ENCODE peak calls at places on chromosome 10, in ten cellular contexts. B, U, C, N, S, T, Q, P, Z and J are unnamed samples. For H3K9me3 and H3K4me1, the result is how much of the 10 kb centered on the place peaks cover.

GRCh38 chr10:70283445-70284399 is at the start of gene NPFFR1:
- DNase-seq in B (no peak), U (no peak), C (peak), N (no peak), S (no peak), T (no peak), Q (no peak), P (no peak), Z (no peak), J (no peak)

GRCh38 chr10:126500866-126501265 is 112.6 kb upstream of the ADAM12 start:
- DNase-seq in B (peak), U (no peak), C (no peak), N (no peak), S (no peak), T (no peak), Q (no peak), P (no peak), Z (no peak), J (no peak)

GRCh38 chr10:14134275-14134674 is 196.4 kb downstream of the FRMD4A start:
- DNase-seq in B (no peak), U (no peak), C (no peak), N (no peak), S (no peak), T (no peak), Q (no peak), P (no peak), Z (no peak), J (no peak)

GRCh38 chr10:62817763-62818425 is 1.7 kb upstream of the EGR2 start:
- DNase-seq in B (peak), U (no peak), C (peak), N (peak), S (peak), T (peak), Q (peak), P (peak), Z (peak), J (peak)

GRCh38 chr10:44937201-44938005 is 22.2 kb upstream of the RASSF4 start:
- DNase-seq in B (no peak), U (no peak), C (no peak), N (peak), S (no peak), T (no peak), Q (no peak), P (no peak), Z (no peak), J (no peak)

GRCh38 chr10:78892383-78893191 is 176.2 kb upstream of the ZMIZ1 start:
- DNase-seq in B (no peak), U (no peak), C (no peak), N (no peak), S (no peak), T (no peak), Q (no peak), P (no peak), Z (no peak), J (no peak)

GRCh38 chr10:67784584-67784983 is 53.4 kb downstream of the DNAJC12 start:
- DNase-seq in B (no peak), U (no peak), C (no peak), N (no peak), S (no peak), T (no peak), Q (no peak), P (no peak), Z (no peak), J (no peak)

GRCh38 chr10:89164920-89165319 is 42.2 kb downstream of the CH25H start:
- DNase-seq in B (no peak), U (no peak), C (no peak), N (no peak), S (no peak), T (no peak), Q (peak), P (no peak), Z (no peak), J (no peak)

GRCh38 chr10:131024259-131025131 is 287.0 kb downstream of the TCERG1L start:
- DNase-seq in B (no peak), U (no peak), C (no peak), N (peak), S (no peak), T (no peak), Q (no peak), P (no peak), Z (no peak), J (no peak)

GRCh38 chr10:131021967-131022366 is 289.6 kb downstream of the TCERG1L start:
- DNase-seq in B (no peak), U (no peak), C (no peak), N (peak), S (no peak), T (no peak), Q (no peak), P (no peak), Z (no peak), J (no peak)

GRCh38 chr10:131022369-131022768 is 289.2 kb downstream of the TCERG1L start:
- DNase-seq in B (no peak), U (no peak), C (no peak), N (no peak), S (no peak), T (no peak), Q (no peak), P (no peak), Z (no peak), J (no peak)

GRCh38 chr10:131021246-131021895 is 290.1 kb downstream of the TCERG1L start:
- DNase-seq in B (no peak), U (no peak), C (no peak), N (peak), S (no peak), T (no peak), Q (peak), P (no peak), Z (no peak), J (no peak)

DNA sequence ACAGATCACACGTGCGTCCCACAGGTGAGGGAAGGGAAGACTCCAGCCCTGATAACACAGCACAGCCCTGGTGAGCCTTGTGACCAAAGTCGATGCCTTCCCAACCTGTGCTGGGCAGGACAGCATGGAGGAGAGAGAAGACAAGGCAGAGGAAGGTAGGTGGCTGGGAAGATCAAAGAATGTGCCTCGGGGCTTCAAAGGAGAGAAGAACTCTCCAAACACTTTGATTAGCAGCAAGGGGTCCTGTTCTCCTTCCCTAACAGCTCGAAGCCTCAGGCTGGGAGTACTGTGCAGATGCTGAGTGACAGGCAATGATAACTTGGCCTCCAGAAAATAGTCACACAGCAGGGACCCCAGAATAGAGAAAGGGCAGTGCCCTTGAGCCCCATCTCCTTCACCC is 288.5 kb downstream of the TCERG1L start:
- DNase-seq in B (no peak), U (no peak), C (no peak), N (no peak), S (no peak), T (no peak), Q (no peak), P (no peak), Z (no peak), J (no peak)
- H3K9me3 ChIP-seq in B (under half), U (under half), C (under half), N (under half), S (under half), T (under half), Q (under half), P (under half), Z (under half), J (under half)

GRCh38 chr10:73251683-73252444 is 580 bp downstream of the MRPS16 start:
- DNase-seq in B (peak), U (no peak), C (no peak), N (peak), S (no peak), T (no peak), Q (no peak), P (no peak), Z (no peak), J (no peak)
- H3K4me1 ChIP-seq in B (under half), U (under half), C (under half), N (under half), S (under half), T (under half), Q (under half), P (under half), Z (half or more), J (under half)

DNA sequence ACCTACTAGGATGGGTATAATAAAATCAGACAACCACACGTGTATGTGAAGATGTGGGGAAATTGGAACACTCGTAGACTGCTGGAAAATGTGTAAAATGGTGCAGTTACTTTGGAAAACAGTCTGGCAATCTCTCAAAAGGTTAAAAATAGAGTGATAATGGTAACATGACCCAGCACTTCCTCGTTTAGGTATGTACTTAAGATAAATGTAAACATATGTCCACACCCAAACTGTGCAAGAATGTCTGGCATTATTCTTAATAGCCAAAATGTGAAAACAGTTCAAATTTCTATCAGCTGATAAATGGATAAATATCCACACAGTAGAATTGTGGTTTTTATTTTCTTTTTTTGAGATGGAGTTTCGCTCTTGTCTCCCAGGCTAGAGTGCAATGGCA is 272.8 kb downstream of the ZNF248 start:
- DNase-seq in B (no peak), U (no peak), C (no peak), N (no peak), S (no peak), T (no peak), Q (no peak), P (no peak), Z (no peak), J (no peak)
- H3K9me3 ChIP-seq in B (under half), U (under half), C (under half), N (under half), S (under half), T (under half), Q (under half), P (under half), Z (under half), J (under half)

DNA sequence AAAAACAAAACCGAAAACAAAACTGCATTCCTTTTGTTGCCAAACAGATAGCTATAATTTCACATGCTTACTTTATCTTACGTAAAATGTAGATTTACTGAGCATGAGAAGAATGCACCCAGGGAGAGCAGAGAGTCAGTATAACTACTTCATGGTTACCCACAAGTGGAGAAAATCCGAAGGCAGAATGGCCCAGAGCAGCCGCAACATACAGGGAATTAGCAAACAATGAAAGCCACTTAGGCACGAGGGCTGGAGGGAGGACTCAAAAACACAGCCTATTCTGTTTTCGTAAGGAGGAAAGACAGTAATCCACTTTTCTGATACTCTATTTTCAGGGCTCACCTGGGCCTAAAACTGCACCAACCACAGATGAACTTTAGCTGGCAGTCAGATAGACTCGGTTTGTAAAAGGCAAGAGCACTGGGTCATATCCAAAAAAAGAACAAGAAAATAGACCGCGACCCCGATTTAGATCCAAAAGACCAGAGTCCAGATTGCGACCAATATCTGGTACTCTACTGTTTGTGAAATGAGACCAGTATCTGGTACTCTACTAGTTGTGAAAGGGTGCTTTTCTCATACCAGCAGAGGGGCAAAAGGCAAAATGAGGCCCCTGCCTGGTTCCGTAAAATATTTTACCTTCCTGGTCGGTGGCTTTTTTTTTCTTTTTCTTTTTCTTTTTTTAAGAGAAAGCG is 1.3 kb downstream of the ITPRIP start:
- DNase-seq in B (peak), U (no peak), C (no peak), N (peak), S (no peak), T (peak), Q (no peak), P (peak), Z (peak), J (no peak)
- H3K4me1 ChIP-seq in B (under half), U (under half), C (half or more), N (under half), S (half or more), T (under half), Q (under half), P (under half), Z (under half), J (under half)

GRCh38 chr10:43878386-43878785 is 229.7 kb upstream of the ZNF32 start:
- DNase-seq in B (no peak), U (no peak), C (no peak), N (no peak), S (no peak), T (no peak), Q (no peak), P (peak), Z (no peak), J (no peak)
- H3K9me3 ChIP-seq in B (under half), U (under half), C (under half), N (under half), S (under half), T (under half), Q (under half), P (under half), Z (under half), J (under half)

DNA sequence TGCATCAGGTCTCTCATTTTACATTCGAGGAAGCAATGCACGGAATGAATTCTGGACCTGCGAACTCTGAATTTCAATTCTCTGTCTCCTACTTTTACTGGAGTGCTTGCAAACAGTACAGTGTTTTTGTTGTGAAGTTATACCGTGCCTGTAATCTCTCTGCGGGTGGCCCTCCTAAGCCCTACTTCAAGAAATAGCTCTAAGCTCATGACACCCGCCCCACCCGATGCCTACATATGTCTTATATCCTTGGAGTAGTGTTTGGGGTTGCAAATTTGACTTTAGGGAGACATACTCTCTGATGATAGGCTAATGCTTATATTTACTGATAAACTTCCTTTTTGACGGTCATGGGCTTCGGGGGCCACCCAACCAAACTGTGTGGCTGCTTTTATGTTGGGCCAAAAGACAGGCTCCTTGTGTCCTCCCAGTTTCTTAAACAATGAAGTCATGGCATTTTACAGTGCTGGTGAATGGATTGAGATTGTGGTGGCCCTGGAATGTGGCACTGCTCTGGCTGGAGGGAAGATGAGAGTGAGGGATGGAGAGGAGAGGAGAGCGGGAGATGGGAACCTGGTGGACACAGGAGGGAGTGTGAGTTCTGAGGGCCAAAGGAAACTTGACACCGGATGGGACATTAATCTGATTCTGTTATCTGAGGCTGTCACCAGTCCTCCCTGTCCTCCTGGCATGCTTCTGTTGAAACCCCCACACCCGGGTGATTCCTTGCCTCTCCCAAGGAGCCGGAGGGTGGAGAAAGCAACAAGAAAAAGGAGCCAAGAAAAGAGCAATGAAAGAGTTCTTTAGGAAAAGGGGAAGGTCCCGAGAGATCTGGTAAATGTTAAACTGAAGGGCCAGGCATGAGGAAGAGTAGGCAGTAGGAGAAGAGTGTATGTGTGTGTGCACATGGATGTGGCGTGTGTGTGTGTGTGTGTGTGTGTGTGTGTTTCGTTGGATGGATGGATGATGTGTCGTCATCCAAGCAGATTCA is 113.2 kb downstream of the TCF7L2 start:
- DNase-seq in B (no peak), U (no peak), C (no peak), N (no peak), S (no peak), T (no peak), Q (no peak), P (peak), Z (no peak), J (no peak)
- H3K4me1 ChIP-seq in B (under half), U (half or more), C (under half), N (under half), S (under half), T (under half), Q (half or more), P (half or more), Z (under half), J (under half)

GRCh38 chr10:56567580-56567979 is 206.5 kb upstream of the ZWINT start:
- DNase-seq in B (no peak), U (no peak), C (no peak), N (no peak), S (no peak), T (no peak), Q (no peak), P (no peak), Z (no peak), J (no peak)
- H3K9me3 ChIP-seq in B (under half), U (under half), C (under half), N (under half), S (under half), T (under half), Q (under half), P (under half), Z (under half), J (under half)

GRCh38 chr10:82908751-82909150 is 1033.8 kb downstream of the NRG3 start:
- DNase-seq in B (no peak), U (no peak), C (no peak), N (no peak), S (no peak), T (no peak), Q (no peak), P (no peak), Z (no peak), J (no peak)
- H3K4me1 ChIP-seq in B (under half), U (under half), C (under half), N (under half), S (under half), T (under half), Q (under half), P (under half), Z (under half), J (under half)